ENCODE peak calls at places on chromosomes 3 and 15, in six cellular contexts. L is heart left ventricle, A is Panc1, I is MM.1S, C is fibroblast of mammary gland, F is IMR-90. E is an unnamed sample.

GRCh38 chr15:41558400-41559238 is at the start of gene TYRO3:
- DNase-seq in C (no peak), A (no peak), F (no peak), I (peak; percentile 47), L (peak; percentile 66), E (no peak)

GRCh38 chr15:78050851-78051250 is 26.7 kb downstream of the TBC1D2B start:
- DNase-seq in A (no peak), L (no peak), I (no peak), C (peak; percentile 35), F (no peak), E (no peak)

GRCh38 chr3:21017115-21017852 is 733.7 kb downstream of the ZNF385D start:
- DNase-seq in C (peak; percentile 2), A (no peak), I (no peak), F (no peak), L (no peak), E (peak; percentile 94)

GRCh38 chr3:161070252-161070930 is 34.8 kb downstream of the B3GALNT1 start:
- DNase-seq in A (no peak), C (no peak), I (no peak), L (no peak), F (no peak), E (peak; percentile 32)

GRCh38 chr3:156535162-156535627 is 19.7 kb downstream of the SSR3 start:
- DNase-seq in L (peak; percentile 89), F (peak; percentile 100), I (no peak), C (peak; percentile 100), A (no peak), E (peak; percentile 96)

GRCh38 chr3:58386966-58387365 is 46.7 kb downstream of the PDHB start:
- DNase-seq in L (peak; percentile 50), F (peak; percentile 94), I (no peak), A (no peak), C (peak; percentile 84), E (peak; percentile 19)

GRCh38 chr3:34106879-34107278 is 308.4 kb downstream of the PDCD6IP start:
- DNase-seq in I (peak; percentile 28), C (no peak), L (no peak), F (no peak), A (peak; percentile 12), E (peak; percentile 25)

GRCh38 chr3:139694542-139694941 is 16.8 kb upstream of the NMNAT3 start:
- DNase-seq in L (no peak), A (no peak), F (no peak), I (peak; percentile 42), C (no peak), E (no peak)

GRCh38 chr15:26773485-26773877 is 615 bp upstream of the GABRB3 start:
- DNase-seq in I (no peak), L (no peak), C (no peak), A (no peak), F (no peak), E (no peak)

GRCh38 chr3:112005091-112005672 is 6.5 kb downstream of the TAGLN3 start:
- DNase-seq in F (peak; percentile 83), I (no peak), C (peak; percentile 82), L (no peak), A (no peak), E (peak; percentile 80)

GRCh38 chr3:28053759-28054158 is 187.7 kb upstream of the CMC1 start:
- DNase-seq in I (no peak), C (peak; percentile 83), L (no peak), A (peak; percentile 54), F (peak; percentile 40), E (peak; percentile 90)

GRCh38 chr3:100170492-100170891 is 56.2 kb upstream of the FILIP1L start:
- DNase-seq in F (no peak), C (no peak), I (no peak), A (no peak), L (no peak), E (no peak)

GRCh38 chr3:157081681-157082210 is 78.2 kb downstream of the CCNL1 start:
- DNase-seq in F (peak; percentile 94), I (peak; percentile 84), C (peak; percentile 95), A (peak; percentile 69), L (peak; percentile 91), E (peak; percentile 97)

GRCh38 chr15:60781211-60781713 is 302.3 kb upstream of the ICE2 start:
- DNase-seq in C (no peak), L (no peak), I (no peak), F (no peak), A (no peak), E (no peak)

GRCh38 chr3:129383292-129383860 is 45.1 kb downstream of the EFCAB12 start:
- DNase-seq in C (peak; percentile 71), L (peak; percentile 61), I (peak; percentile 52), F (peak; percentile 85), A (peak; percentile 42), E (peak; percentile 42)

GRCh38 chr3:120093923-120094775 is at the start of gene GSK3B:
- DNase-seq in C (no peak), L (peak; percentile 99), I (peak; percentile 99), F (no peak), A (no peak), E (peak; percentile 99)

GRCh38 chr15:65783872-65784271 is 8.2 kb downstream of the DENND4A start:
- DNase-seq in F (no peak), C (no peak), A (no peak), L (no peak), I (no peak), E (no peak)

GRCh38 chr3:5195605-5196004 is 8.1 kb downstream of the EDEM1 start:
- DNase-seq in A (no peak), C (peak; percentile 16), F (no peak), I (peak; percentile 42), L (peak; percentile 41), E (peak; percentile 64)

GRCh38 chr15:63718590-63719035 is 115.1 kb downstream of the HERC1 start:
- DNase-seq in L (no peak), I (no peak), A (no peak), C (peak; percentile 81), F (peak; percentile 84), E (peak; percentile 84)

GRCh38 chr3:30655187-30655812 is 48.9 kb downstream of the TGFBR2 start:
- DNase-seq in I (peak; percentile 64), C (peak; percentile 41), L (no peak), A (no peak), F (peak; percentile 43), E (peak; percentile 88)

GRCh38 chr3:149968216-149968615 is 2.5 kb downstream of the PFN2 start:
- DNase-seq in I (no peak), L (no peak), C (peak; percentile 37), F (peak; percentile 48), A (no peak), E (peak; percentile 54)

GRCh38 chr3:98733055-98733777 is 29.9 kb upstream of the ST3GAL6 start:
- DNase-seq in A (no peak), F (no peak), I (peak; percentile 21), C (no peak), L (peak; percentile 44), E (no peak)

GRCh38 chr3:14150491-14151230 is 25.8 kb downstream of the TMEM43 start:
- DNase-seq in L (no peak), I (no peak), A (no peak), F (peak; percentile 35), C (no peak), E (no peak)

GRCh38 chr15:71088155-71088554 is 27.1 kb upstream of the THSD4 start:
- DNase-seq in C (no peak), A (no peak), F (no peak), I (no peak), L (no peak), E (no peak)

GRCh38 chr3:60095930-60096329 is 1046.1 kb upstream of the CFAP20DC start:
- DNase-seq in I (no peak), L (no peak), F (no peak), A (no peak), C (no peak), E (no peak)

GRCh38 chr3:69948246-69948862 is 51.2 kb upstream of the SAMMSON start:
- DNase-seq in C (peak; percentile 59), I (peak; percentile 32), F (peak; percentile 66), L (no peak), A (no peak), E (peak; percentile 48)

DNA sequence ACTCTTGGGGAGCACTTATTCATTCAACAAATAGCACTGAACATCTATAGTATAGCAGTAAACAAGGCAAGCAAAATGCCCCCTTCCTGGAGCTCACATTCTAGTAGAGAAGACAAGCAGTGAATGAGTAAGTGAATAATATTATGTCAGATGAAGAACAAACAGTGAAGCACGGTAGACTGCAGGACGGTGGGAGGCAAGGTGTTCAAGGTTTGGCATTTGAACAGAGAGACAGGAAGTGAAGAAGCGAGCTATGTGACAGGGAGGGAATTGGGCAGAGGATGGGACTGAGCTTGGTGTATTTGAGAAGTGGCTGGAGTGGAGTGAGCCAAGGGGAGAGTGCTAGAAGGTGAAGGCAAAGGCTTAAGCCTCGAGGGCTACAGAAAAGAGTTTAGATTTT is 1.4 kb downstream of the CRELD1 start:
- DNase-seq in F (no peak), C (no peak), I (no peak), L (no peak), A (no peak), E (no peak)
- H3K4me3 ChIP-seq in F (no peak overlapping the region), C (no peak overlapping the region), I (no peak overlapping the region), L (no peak overlapping the region), A (peak overlapping the region; percentile 66), E (no peak overlapping the region)

GRCh38 chr3:154684440-154684839 is 254.4 kb upstream of the GPR149 start:
- DNase-seq in F (no peak), C (no peak), A (no peak), L (no peak), I (peak; percentile 74), E (no peak)

GRCh38 chr3:154678271-154678670 is 248.3 kb upstream of the GPR149 start:
- DNase-seq in L (no peak), F (no peak), I (no peak), A (no peak), C (no peak), E (no peak)

DNA sequence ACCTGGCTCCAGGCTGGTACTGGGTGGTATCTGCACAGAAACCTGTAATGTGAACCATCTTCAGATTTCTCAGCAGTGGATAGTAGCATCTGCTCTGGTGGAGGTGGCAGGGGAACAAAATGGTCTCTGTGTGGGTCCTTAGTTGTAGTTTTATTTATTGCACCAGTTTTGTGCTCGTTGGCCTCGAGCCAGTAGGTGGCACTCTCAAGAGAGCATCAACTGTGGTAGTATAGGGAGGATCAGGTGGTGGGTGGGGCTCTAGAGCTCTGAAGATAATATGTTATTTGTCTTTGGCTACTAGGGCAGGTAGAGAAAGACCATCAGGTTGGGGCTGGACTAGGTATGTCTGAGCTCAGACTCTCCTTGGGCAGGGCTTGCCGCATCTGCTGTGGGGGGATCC is 254.0 kb upstream of the GPR149 start:
- DNase-seq in C (no peak), F (no peak), I (peak; percentile 69), L (no peak), A (no peak), E (no peak)
- TF ChIP-seq CTCF in C (no peak), F (no peak), I (peak; percentile 75), L (no peak), A (no peak), E (no peak)

DNA sequence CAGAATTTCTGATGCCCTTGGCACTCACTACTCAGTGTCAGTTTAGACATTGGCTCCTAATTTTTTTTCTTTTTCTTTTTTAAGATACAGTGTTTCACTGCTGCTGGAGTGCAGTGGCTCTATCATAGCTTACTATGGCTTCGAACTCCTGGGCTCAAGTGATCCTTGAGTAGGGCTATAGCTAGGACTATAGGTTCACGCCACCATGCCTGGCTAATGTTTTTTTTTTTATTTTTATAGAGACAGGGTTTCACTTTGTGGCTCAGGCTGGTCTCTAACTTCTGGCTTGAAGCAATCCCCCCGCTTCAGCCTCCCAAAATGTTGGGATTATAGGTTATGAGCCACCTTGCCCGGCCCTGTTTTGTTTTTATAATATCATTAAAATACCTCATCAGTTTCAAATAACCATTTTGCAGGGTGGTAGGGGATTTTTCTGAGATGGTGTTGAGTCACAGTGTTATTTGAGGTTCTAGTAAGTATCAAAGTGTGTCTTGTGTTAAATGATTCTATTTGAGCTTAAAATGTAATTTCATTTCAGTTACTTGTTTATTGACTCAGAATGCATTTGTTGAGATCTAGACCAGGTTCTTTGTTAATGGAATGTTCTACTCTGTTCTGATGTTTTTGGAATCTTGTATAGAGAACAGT is 7.0 kb downstream of the FNDC3B start:
- DNase-seq in L (no peak), C (no peak), A (no peak), I (no peak), F (peak; percentile 50), E (peak; percentile 40)
- H3K4me3 ChIP-seq in L (no peak overlapping the region), C (no peak overlapping the region), A (no peak overlapping the region), I (no peak overlapping the region), F (no peak overlapping the region), E (no peak overlapping the region)

GRCh38 chr15:87817553-87817952 is 439.0 kb downstream of the NTRK3 start:
- DNase-seq in C (no peak), F (peak; percentile 65), A (no peak), I (no peak), L (no peak), E (no peak)
- TF ChIP-seq CTCF in C (no peak), F (peak; percentile 45), A (no peak), I (no peak), L (no peak), E (no peak)